ENCODE peak calls at places on chromosomes 5 and 9, in six cellular contexts. One of them, this sample, is unnamed.

GRCh38 chr5:59615272-59615671 is 278.3 kb downstream of the PDE4D start:
- ATAC-seq in SK-N-SH treated with all-trans-retinoic acid at 6 μM for 48 hours: peak
- ATAC-seq in activated CD8-positive, alpha-beta T cell treated with anti-CD3 and anti-CD28 coated beads, Interleukin-2, amount 10 ng/mL, durations not matched to agents 7 days and 5 days: no peak
- ATAC-seq in naive thymus-derived CD8-positive, alpha-beta T cell: no peak
- ATAC-seq in omental fat pad: no peak
- ATAC-seq in activated CD4-positive, CD25-positive, alpha-beta regulatory T cell treated with anti-CD3 and anti-CD28 coated beads, Interleukin-2, amount 50 U/mL, for 24 hours: no peak
- ATAC-seq in this sample: no peak

GRCh38 chr9:133957328-133957727 is 34.8 kb downstream of the VAV2 start:
- ATAC-seq in SK-N-SH treated with all-trans-retinoic acid at 6 μM for 48 hours: no peak
- ATAC-seq in activated CD8-positive, alpha-beta T cell treated with anti-CD3 and anti-CD28 coated beads, Interleukin-2, amount 10 ng/mL, durations not matched to agents 7 days and 5 days: no peak
- ATAC-seq in naive thymus-derived CD8-positive, alpha-beta T cell: no peak
- ATAC-seq in omental fat pad: no peak
- ATAC-seq in activated CD4-positive, CD25-positive, alpha-beta regulatory T cell treated with anti-CD3 and anti-CD28 coated beads, Interleukin-2, amount 50 U/mL, for 24 hours: no peak
- ATAC-seq in this sample: peak

GRCh38 chr5:134053840-134054338 is 49.1 kb upstream of the VDAC1 start:
- ATAC-seq in SK-N-SH treated with all-trans-retinoic acid at 6 μM for 48 hours: peak
- ATAC-seq in activated CD8-positive, alpha-beta T cell treated with anti-CD3 and anti-CD28 coated beads, Interleukin-2, amount 10 ng/mL, durations not matched to agents 7 days and 5 days: peak
- ATAC-seq in naive thymus-derived CD8-positive, alpha-beta T cell: peak
- ATAC-seq in omental fat pad: no peak
- ATAC-seq in activated CD4-positive, CD25-positive, alpha-beta regulatory T cell treated with anti-CD3 and anti-CD28 coated beads, Interleukin-2, amount 50 U/mL, for 24 hours: peak
- ATAC-seq in this sample: peak

GRCh38 chr9:127121628-127122175 is 733 bp downstream of the ANGPTL2 start:
- ATAC-seq in SK-N-SH treated with all-trans-retinoic acid at 6 μM for 48 hours: peak
- ATAC-seq in activated CD8-positive, alpha-beta T cell treated with anti-CD3 and anti-CD28 coated beads, Interleukin-2, amount 10 ng/mL, durations not matched to agents 7 days and 5 days: no peak
- ATAC-seq in naive thymus-derived CD8-positive, alpha-beta T cell: no peak
- ATAC-seq in omental fat pad: no peak
- ATAC-seq in activated CD4-positive, CD25-positive, alpha-beta regulatory T cell treated with anti-CD3 and anti-CD28 coated beads, Interleukin-2, amount 50 U/mL, for 24 hours: no peak
- ATAC-seq in this sample: no peak

GRCh38 chr9:110143969-110144545 is 63.9 kb downstream of the C9orf152 start:
- ATAC-seq in SK-N-SH treated with all-trans-retinoic acid at 6 μM for 48 hours: no peak
- ATAC-seq in activated CD8-positive, alpha-beta T cell treated with anti-CD3 and anti-CD28 coated beads, Interleukin-2, amount 10 ng/mL, durations not matched to agents 7 days and 5 days: peak
- ATAC-seq in naive thymus-derived CD8-positive, alpha-beta T cell: peak
- ATAC-seq in omental fat pad: no peak
- ATAC-seq in activated CD4-positive, CD25-positive, alpha-beta regulatory T cell treated with anti-CD3 and anti-CD28 coated beads, Interleukin-2, amount 50 U/mL, for 24 hours: peak
- ATAC-seq in this sample: peak

GRCh38 chr9:1938135-1938534 is 77.0 kb upstream of the SMARCA2 start:
- ATAC-seq in SK-N-SH treated with all-trans-retinoic acid at 6 μM for 48 hours: no peak
- ATAC-seq in activated CD8-positive, alpha-beta T cell treated with anti-CD3 and anti-CD28 coated beads, Interleukin-2, amount 10 ng/mL, durations not matched to agents 7 days and 5 days: no peak
- ATAC-seq in naive thymus-derived CD8-positive, alpha-beta T cell: no peak
- ATAC-seq in omental fat pad: no peak
- ATAC-seq in activated CD4-positive, CD25-positive, alpha-beta regulatory T cell treated with anti-CD3 and anti-CD28 coated beads, Interleukin-2, amount 50 U/mL, for 24 hours: no peak
- ATAC-seq in this sample: no peak

GRCh38 chr9:97372580-97372979 is 39.3 kb upstream of the TDRD7 start:
- ATAC-seq in SK-N-SH treated with all-trans-retinoic acid at 6 μM for 48 hours: no peak
- ATAC-seq in activated CD8-positive, alpha-beta T cell treated with anti-CD3 and anti-CD28 coated beads, Interleukin-2, amount 10 ng/mL, durations not matched to agents 7 days and 5 days: no peak
- ATAC-seq in naive thymus-derived CD8-positive, alpha-beta T cell: no peak
- ATAC-seq in omental fat pad: no peak
- ATAC-seq in activated CD4-positive, CD25-positive, alpha-beta regulatory T cell treated with anti-CD3 and anti-CD28 coated beads, Interleukin-2, amount 50 U/mL, for 24 hours: no peak
- ATAC-seq in this sample: no peak

GRCh38 chr5:157259699-157260098 is 6.2 kb upstream of the CYFIP2 start:
- ATAC-seq in SK-N-SH treated with all-trans-retinoic acid at 6 μM for 48 hours: no peak
- ATAC-seq in activated CD8-positive, alpha-beta T cell treated with anti-CD3 and anti-CD28 coated beads, Interleukin-2, amount 10 ng/mL, durations not matched to agents 7 days and 5 days: no peak
- ATAC-seq in naive thymus-derived CD8-positive, alpha-beta T cell: no peak
- ATAC-seq in omental fat pad: no peak
- ATAC-seq in activated CD4-positive, CD25-positive, alpha-beta regulatory T cell treated with anti-CD3 and anti-CD28 coated beads, Interleukin-2, amount 50 U/mL, for 24 hours: peak
- ATAC-seq in this sample: peak

GRCh38 chr5:84480873-84481637 is 96.4 kb upstream of the EDIL3 start:
- ATAC-seq in SK-N-SH treated with all-trans-retinoic acid at 6 μM for 48 hours: no peak
- ATAC-seq in activated CD8-positive, alpha-beta T cell treated with anti-CD3 and anti-CD28 coated beads, Interleukin-2, amount 10 ng/mL, durations not matched to agents 7 days and 5 days: no peak
- ATAC-seq in naive thymus-derived CD8-positive, alpha-beta T cell: no peak
- ATAC-seq in omental fat pad: no peak
- ATAC-seq in activated CD4-positive, CD25-positive, alpha-beta regulatory T cell treated with anti-CD3 and anti-CD28 coated beads, Interleukin-2, amount 50 U/mL, for 24 hours: no peak
- ATAC-seq in this sample: no peak

GRCh38 chr5:96984506-96985192 is 48.8 kb downstream of the LNPEP start:
- ATAC-seq in SK-N-SH treated with all-trans-retinoic acid at 6 μM for 48 hours: no peak
- ATAC-seq in activated CD8-positive, alpha-beta T cell treated with anti-CD3 and anti-CD28 coated beads, Interleukin-2, amount 10 ng/mL, durations not matched to agents 7 days and 5 days: no peak
- ATAC-seq in naive thymus-derived CD8-positive, alpha-beta T cell: no peak
- ATAC-seq in omental fat pad: no peak
- ATAC-seq in activated CD4-positive, CD25-positive, alpha-beta regulatory T cell treated with anti-CD3 and anti-CD28 coated beads, Interleukin-2, amount 50 U/mL, for 24 hours: no peak
- ATAC-seq in this sample: no peak

GRCh38 chr9:128916204-128916603 is 4.6 kb upstream of the PHYHD1 start:
- ATAC-seq in SK-N-SH treated with all-trans-retinoic acid at 6 μM for 48 hours: no peak
- ATAC-seq in activated CD8-positive, alpha-beta T cell treated with anti-CD3 and anti-CD28 coated beads, Interleukin-2, amount 10 ng/mL, durations not matched to agents 7 days and 5 days: no peak
- ATAC-seq in naive thymus-derived CD8-positive, alpha-beta T cell: no peak
- ATAC-seq in omental fat pad: peak
- ATAC-seq in activated CD4-positive, CD25-positive, alpha-beta regulatory T cell treated with anti-CD3 and anti-CD28 coated beads, Interleukin-2, amount 50 U/mL, for 24 hours: no peak
- ATAC-seq in this sample: no peak

GRCh38 chr5:80141681-80142080 is 106.5 kb downstream of the THBS4 start:
- ATAC-seq in SK-N-SH treated with all-trans-retinoic acid at 6 μM for 48 hours: no peak
- ATAC-seq in activated CD8-positive, alpha-beta T cell treated with anti-CD3 and anti-CD28 coated beads, Interleukin-2, amount 10 ng/mL, durations not matched to agents 7 days and 5 days: no peak
- ATAC-seq in naive thymus-derived CD8-positive, alpha-beta T cell: no peak
- ATAC-seq in omental fat pad: no peak
- ATAC-seq in activated CD4-positive, CD25-positive, alpha-beta regulatory T cell treated with anti-CD3 and anti-CD28 coated beads, Interleukin-2, amount 50 U/mL, for 24 hours: no peak
- ATAC-seq in this sample: no peak

GRCh38 chr9:78620764-78621163 is 323.8 kb downstream of the PSAT1 start:
- ATAC-seq in SK-N-SH treated with all-trans-retinoic acid at 6 μM for 48 hours: peak
- ATAC-seq in activated CD8-positive, alpha-beta T cell treated with anti-CD3 and anti-CD28 coated beads, Interleukin-2, amount 10 ng/mL, durations not matched to agents 7 days and 5 days: no peak
- ATAC-seq in naive thymus-derived CD8-positive, alpha-beta T cell: no peak
- ATAC-seq in omental fat pad: no peak
- ATAC-seq in activated CD4-positive, CD25-positive, alpha-beta regulatory T cell treated with anti-CD3 and anti-CD28 coated beads, Interleukin-2, amount 50 U/mL, for 24 hours: no peak
- ATAC-seq in this sample: no peak

GRCh38 chr5:92019376-92019990 is 636.4 kb upstream of the ARRDC3 start:
- ATAC-seq in SK-N-SH treated with all-trans-retinoic acid at 6 μM for 48 hours: peak
- ATAC-seq in activated CD8-positive, alpha-beta T cell treated with anti-CD3 and anti-CD28 coated beads, Interleukin-2, amount 10 ng/mL, durations not matched to agents 7 days and 5 days: no peak
- ATAC-seq in naive thymus-derived CD8-positive, alpha-beta T cell: no peak
- ATAC-seq in omental fat pad: no peak
- ATAC-seq in activated CD4-positive, CD25-positive, alpha-beta regulatory T cell treated with anti-CD3 and anti-CD28 coated beads, Interleukin-2, amount 50 U/mL, for 24 hours: no peak
- ATAC-seq in this sample: no peak

GRCh38 chr9:127705577-127706215 is 1.1 kb upstream of the CFAP157 start:
- ATAC-seq in SK-N-SH treated with all-trans-retinoic acid at 6 μM for 48 hours: no peak
- ATAC-seq in activated CD8-positive, alpha-beta T cell treated with anti-CD3 and anti-CD28 coated beads, Interleukin-2, amount 10 ng/mL, durations not matched to agents 7 days and 5 days: no peak
- ATAC-seq in naive thymus-derived CD8-positive, alpha-beta T cell: no peak
- ATAC-seq in omental fat pad: no peak
- ATAC-seq in activated CD4-positive, CD25-positive, alpha-beta regulatory T cell treated with anti-CD3 and anti-CD28 coated beads, Interleukin-2, amount 50 U/mL, for 24 hours: no peak
- ATAC-seq in this sample: no peak

GRCh38 chr9:135957431-135957830 is 3.7 kb downstream of the UBAC1 start:
- ATAC-seq in SK-N-SH treated with all-trans-retinoic acid at 6 μM for 48 hours: no peak
- ATAC-seq in activated CD8-positive, alpha-beta T cell treated with anti-CD3 and anti-CD28 coated beads, Interleukin-2, amount 10 ng/mL, durations not matched to agents 7 days and 5 days: no peak
- ATAC-seq in naive thymus-derived CD8-positive, alpha-beta T cell: no peak
- ATAC-seq in omental fat pad: no peak
- ATAC-seq in activated CD4-positive, CD25-positive, alpha-beta regulatory T cell treated with anti-CD3 and anti-CD28 coated beads, Interleukin-2, amount 50 U/mL, for 24 hours: no peak
- ATAC-seq in this sample: no peak

GRCh38 chr9:131310833-131311554 is 21.5 kb downstream of the PLPP7 start:
- ATAC-seq in SK-N-SH treated with all-trans-retinoic acid at 6 μM for 48 hours: no peak
- ATAC-seq in activated CD8-positive, alpha-beta T cell treated with anti-CD3 and anti-CD28 coated beads, Interleukin-2, amount 10 ng/mL, durations not matched to agents 7 days and 5 days: peak
- ATAC-seq in naive thymus-derived CD8-positive, alpha-beta T cell: peak
- ATAC-seq in omental fat pad: no peak
- ATAC-seq in activated CD4-positive, CD25-positive, alpha-beta regulatory T cell treated with anti-CD3 and anti-CD28 coated beads, Interleukin-2, amount 50 U/mL, for 24 hours: peak
- ATAC-seq in this sample: peak

GRCh38 chr5:52491829-52492217 is 295.9 kb upstream of the ITGA1 start:
- ATAC-seq in SK-N-SH treated with all-trans-retinoic acid at 6 μM for 48 hours: no peak
- ATAC-seq in activated CD8-positive, alpha-beta T cell treated with anti-CD3 and anti-CD28 coated beads, Interleukin-2, amount 10 ng/mL, durations not matched to agents 7 days and 5 days: no peak
- ATAC-seq in naive thymus-derived CD8-positive, alpha-beta T cell: no peak
- ATAC-seq in omental fat pad: no peak
- ATAC-seq in activated CD4-positive, CD25-positive, alpha-beta regulatory T cell treated with anti-CD3 and anti-CD28 coated beads, Interleukin-2, amount 50 U/mL, for 24 hours: no peak
- ATAC-seq in this sample: no peak

GRCh38 chr9:38066907-38067610 is 2.0 kb downstream of the SHB start:
- ATAC-seq in SK-N-SH treated with all-trans-retinoic acid at 6 μM for 48 hours: peak
- ATAC-seq in activated CD8-positive, alpha-beta T cell treated with anti-CD3 and anti-CD28 coated beads, Interleukin-2, amount 10 ng/mL, durations not matched to agents 7 days and 5 days: no peak
- ATAC-seq in naive thymus-derived CD8-positive, alpha-beta T cell: no peak
- ATAC-seq in omental fat pad: peak
- ATAC-seq in activated CD4-positive, CD25-positive, alpha-beta regulatory T cell treated with anti-CD3 and anti-CD28 coated beads, Interleukin-2, amount 50 U/mL, for 24 hours: no peak
- ATAC-seq in this sample: peak

GRCh38 chr5:40499514-40500273 is 180.0 kb upstream of the PTGER4 start:
- ATAC-seq in SK-N-SH treated with all-trans-retinoic acid at 6 μM for 48 hours: no peak
- ATAC-seq in activated CD8-positive, alpha-beta T cell treated with anti-CD3 and anti-CD28 coated beads, Interleukin-2, amount 10 ng/mL, durations not matched to agents 7 days and 5 days: peak
- ATAC-seq in naive thymus-derived CD8-positive, alpha-beta T cell: no peak
- ATAC-seq in omental fat pad: no peak
- ATAC-seq in activated CD4-positive, CD25-positive, alpha-beta regulatory T cell treated with anti-CD3 and anti-CD28 coated beads, Interleukin-2, amount 50 U/mL, for 24 hours: no peak
- ATAC-seq in this sample: peak

GRCh38 chr9:84397822-84398221 is 57.3 kb upstream of the SLC28A3 start:
- ATAC-seq in SK-N-SH treated with all-trans-retinoic acid at 6 μM for 48 hours: peak
- ATAC-seq in activated CD8-positive, alpha-beta T cell treated with anti-CD3 and anti-CD28 coated beads, Interleukin-2, amount 10 ng/mL, durations not matched to agents 7 days and 5 days: no peak
- ATAC-seq in naive thymus-derived CD8-positive, alpha-beta T cell: no peak
- ATAC-seq in omental fat pad: no peak
- ATAC-seq in activated CD4-positive, CD25-positive, alpha-beta regulatory T cell treated with anti-CD3 and anti-CD28 coated beads, Interleukin-2, amount 50 U/mL, for 24 hours: no peak
- ATAC-seq in this sample: no peak

GRCh38 chr5:119341452-119342349 is 14.1 kb upstream of the TNFAIP8 start:
- ATAC-seq in SK-N-SH treated with all-trans-retinoic acid at 6 μM for 48 hours: no peak
- ATAC-seq in activated CD8-positive, alpha-beta T cell treated with anti-CD3 and anti-CD28 coated beads, Interleukin-2, amount 10 ng/mL, durations not matched to agents 7 days and 5 days: peak
- ATAC-seq in naive thymus-derived CD8-positive, alpha-beta T cell: no peak
- ATAC-seq in omental fat pad: no peak
- ATAC-seq in activated CD4-positive, CD25-positive, alpha-beta regulatory T cell treated with anti-CD3 and anti-CD28 coated beads, Interleukin-2, amount 50 U/mL, for 24 hours: peak
- ATAC-seq in this sample: peak

GRCh38 chr5:81825237-81825636 is 74.3 kb upstream of the SSBP2 start:
- ATAC-seq in SK-N-SH treated with all-trans-retinoic acid at 6 μM for 48 hours: peak
- ATAC-seq in activated CD8-positive, alpha-beta T cell treated with anti-CD3 and anti-CD28 coated beads, Interleukin-2, amount 10 ng/mL, durations not matched to agents 7 days and 5 days: no peak
- ATAC-seq in naive thymus-derived CD8-positive, alpha-beta T cell: no peak
- ATAC-seq in omental fat pad: peak
- ATAC-seq in activated CD4-positive, CD25-positive, alpha-beta regulatory T cell treated with anti-CD3 and anti-CD28 coated beads, Interleukin-2, amount 50 U/mL, for 24 hours: no peak
- ATAC-seq in this sample: no peak

GRCh38 chr9:2962471-2963172 is 118.7 kb upstream of the PUM3 start:
- ATAC-seq in SK-N-SH treated with all-trans-retinoic acid at 6 μM for 48 hours: no peak
- ATAC-seq in activated CD8-positive, alpha-beta T cell treated with anti-CD3 and anti-CD28 coated beads, Interleukin-2, amount 10 ng/mL, durations not matched to agents 7 days and 5 days: no peak
- ATAC-seq in naive thymus-derived CD8-positive, alpha-beta T cell: no peak
- ATAC-seq in omental fat pad: peak
- ATAC-seq in activated CD4-positive, CD25-positive, alpha-beta regulatory T cell treated with anti-CD3 and anti-CD28 coated beads, Interleukin-2, amount 50 U/mL, for 24 hours: no peak
- ATAC-seq in this sample: no peak

GRCh38 chr5:115423541-115423940 is 121.0 kb downstream of the FEM1C start:
- ATAC-seq in SK-N-SH treated with all-trans-retinoic acid at 6 μM for 48 hours: no peak
- ATAC-seq in activated CD8-positive, alpha-beta T cell treated with anti-CD3 and anti-CD28 coated beads, Interleukin-2, amount 10 ng/mL, durations not matched to agents 7 days and 5 days: no peak
- ATAC-seq in naive thymus-derived CD8-positive, alpha-beta T cell: no peak
- ATAC-seq in omental fat pad: peak
- ATAC-seq in activated CD4-positive, CD25-positive, alpha-beta regulatory T cell treated with anti-CD3 and anti-CD28 coated beads, Interleukin-2, amount 50 U/mL, for 24 hours: no peak
- ATAC-seq in this sample: no peak

GRCh38 chr9:124190761-124191160 is 67.0 kb upstream of the NEK6 start:
- ATAC-seq in SK-N-SH treated with all-trans-retinoic acid at 6 μM for 48 hours: no peak
- ATAC-seq in activated CD8-positive, alpha-beta T cell treated with anti-CD3 and anti-CD28 coated beads, Interleukin-2, amount 10 ng/mL, durations not matched to agents 7 days and 5 days: no peak
- ATAC-seq in naive thymus-derived CD8-positive, alpha-beta T cell: no peak
- ATAC-seq in omental fat pad: no peak
- ATAC-seq in activated CD4-positive, CD25-positive, alpha-beta regulatory T cell treated with anti-CD3 and anti-CD28 coated beads, Interleukin-2, amount 50 U/mL, for 24 hours: no peak
- ATAC-seq in this sample: no peak

GRCh38 chr5:120101771-120102170 is 362.3 kb upstream of the PRR16 start:
- ATAC-seq in SK-N-SH treated with all-trans-retinoic acid at 6 μM for 48 hours: no peak
- ATAC-seq in activated CD8-positive, alpha-beta T cell treated with anti-CD3 and anti-CD28 coated beads, Interleukin-2, amount 10 ng/mL, durations not matched to agents 7 days and 5 days: no peak
- ATAC-seq in naive thymus-derived CD8-positive, alpha-beta T cell: no peak
- ATAC-seq in omental fat pad: no peak
- ATAC-seq in activated CD4-positive, CD25-positive, alpha-beta regulatory T cell treated with anti-CD3 and anti-CD28 coated beads, Interleukin-2, amount 50 U/mL, for 24 hours: no peak
- ATAC-seq in this sample: no peak

GRCh38 chr9:115373000-115373709 is 255.2 kb upstream of the TNC start:
- ATAC-seq in SK-N-SH treated with all-trans-retinoic acid at 6 μM for 48 hours: peak
- ATAC-seq in activated CD8-positive, alpha-beta T cell treated with anti-CD3 and anti-CD28 coated beads, Interleukin-2, amount 10 ng/mL, durations not matched to agents 7 days and 5 days: no peak
- ATAC-seq in naive thymus-derived CD8-positive, alpha-beta T cell: no peak
- ATAC-seq in omental fat pad: peak
- ATAC-seq in activated CD4-positive, CD25-positive, alpha-beta regulatory T cell treated with anti-CD3 and anti-CD28 coated beads, Interleukin-2, amount 50 U/mL, for 24 hours: peak
- ATAC-seq in this sample: peak

GRCh38 chr9:96436063-96436455 is 13.9 kb upstream of the HABP4 start:
- ATAC-seq in SK-N-SH treated with all-trans-retinoic acid at 6 μM for 48 hours: peak
- ATAC-seq in activated CD8-positive, alpha-beta T cell treated with anti-CD3 and anti-CD28 coated beads, Interleukin-2, amount 10 ng/mL, durations not matched to agents 7 days and 5 days: peak
- ATAC-seq in naive thymus-derived CD8-positive, alpha-beta T cell: no peak
- ATAC-seq in omental fat pad: no peak
- ATAC-seq in activated CD4-positive, CD25-positive, alpha-beta regulatory T cell treated with anti-CD3 and anti-CD28 coated beads, Interleukin-2, amount 50 U/mL, for 24 hours: peak
- ATAC-seq in this sample: peak

GRCh38 chr9:129520981-129521380 is 99.9 kb downstream of the C9orf50 start:
- ATAC-seq in SK-N-SH treated with all-trans-retinoic acid at 6 μM for 48 hours: no peak
- ATAC-seq in activated CD8-positive, alpha-beta T cell treated with anti-CD3 and anti-CD28 coated beads, Interleukin-2, amount 10 ng/mL, durations not matched to agents 7 days and 5 days: no peak
- ATAC-seq in naive thymus-derived CD8-positive, alpha-beta T cell: no peak
- ATAC-seq in omental fat pad: no peak
- ATAC-seq in activated CD4-positive, CD25-positive, alpha-beta regulatory T cell treated with anti-CD3 and anti-CD28 coated beads, Interleukin-2, amount 50 U/mL, for 24 hours: no peak
- ATAC-seq in this sample: no peak

GRCh38 chr5:122316652-122317051 is 4.6 kb downstream of the SNCAIP start:
- ATAC-seq in SK-N-SH treated with all-trans-retinoic acid at 6 μM for 48 hours: no peak
- ATAC-seq in activated CD8-positive, alpha-beta T cell treated with anti-CD3 and anti-CD28 coated beads, Interleukin-2, amount 10 ng/mL, durations not matched to agents 7 days and 5 days: no peak
- ATAC-seq in naive thymus-derived CD8-positive, alpha-beta T cell: no peak
- ATAC-seq in omental fat pad: no peak
- ATAC-seq in activated CD4-positive, CD25-positive, alpha-beta regulatory T cell treated with anti-CD3 and anti-CD28 coated beads, Interleukin-2, amount 50 U/mL, for 24 hours: no peak
- ATAC-seq in this sample: no peak

GRCh38 chr9:127360829-127361228 is 36.1 kb upstream of the SLC2A8 start:
- ATAC-seq in SK-N-SH treated with all-trans-retinoic acid at 6 μM for 48 hours: peak
- ATAC-seq in activated CD8-positive, alpha-beta T cell treated with anti-CD3 and anti-CD28 coated beads, Interleukin-2, amount 10 ng/mL, durations not matched to agents 7 days and 5 days: no peak
- ATAC-seq in naive thymus-derived CD8-positive, alpha-beta T cell: no peak
- ATAC-seq in omental fat pad: no peak
- ATAC-seq in activated CD4-positive, CD25-positive, alpha-beta regulatory T cell treated with anti-CD3 and anti-CD28 coated beads, Interleukin-2, amount 50 U/mL, for 24 hours: no peak
- ATAC-seq in this sample: no peak

GRCh38 chr5:68441309-68441708 is 225.8 kb downstream of the PIK3R1 start:
- ATAC-seq in SK-N-SH treated with all-trans-retinoic acid at 6 μM for 48 hours: no peak
- ATAC-seq in activated CD8-positive, alpha-beta T cell treated with anti-CD3 and anti-CD28 coated beads, Interleukin-2, amount 10 ng/mL, durations not matched to agents 7 days and 5 days: peak
- ATAC-seq in naive thymus-derived CD8-positive, alpha-beta T cell: peak
- ATAC-seq in omental fat pad: no peak
- ATAC-seq in activated CD4-positive, CD25-positive, alpha-beta regulatory T cell treated with anti-CD3 and anti-CD28 coated beads, Interleukin-2, amount 50 U/mL, for 24 hours: peak
- ATAC-seq in this sample: peak

GRCh38 chr9:133113163-133113927 is 7.7 kb downstream of the RALGDS start:
- ATAC-seq in SK-N-SH treated with all-trans-retinoic acid at 6 μM for 48 hours: no peak
- ATAC-seq in activated CD8-positive, alpha-beta T cell treated with anti-CD3 and anti-CD28 coated beads, Interleukin-2, amount 10 ng/mL, durations not matched to agents 7 days and 5 days: no peak
- ATAC-seq in naive thymus-derived CD8-positive, alpha-beta T cell: peak
- ATAC-seq in omental fat pad: peak
- ATAC-seq in activated CD4-positive, CD25-positive, alpha-beta regulatory T cell treated with anti-CD3 and anti-CD28 coated beads, Interleukin-2, amount 50 U/mL, for 24 hours: no peak
- ATAC-seq in this sample: peak

GRCh38 chr9:6549106-6549505 is 96.4 kb downstream of the GLDC start:
- ATAC-seq in SK-N-SH treated with all-trans-retinoic acid at 6 μM for 48 hours: peak
- ATAC-seq in activated CD8-positive, alpha-beta T cell treated with anti-CD3 and anti-CD28 coated beads, Interleukin-2, amount 10 ng/mL, durations not matched to agents 7 days and 5 days: no peak
- ATAC-seq in naive thymus-derived CD8-positive, alpha-beta T cell: no peak
- ATAC-seq in omental fat pad: no peak
- ATAC-seq in activated CD4-positive, CD25-positive, alpha-beta regulatory T cell treated with anti-CD3 and anti-CD28 coated beads, Interleukin-2, amount 50 U/mL, for 24 hours: no peak
- ATAC-seq in this sample: no peak

GRCh38 chr5:148746826-148747535 is 79.4 kb upstream of the ADRB2 start:
- ATAC-seq in SK-N-SH treated with all-trans-retinoic acid at 6 μM for 48 hours: no peak
- ATAC-seq in activated CD8-positive, alpha-beta T cell treated with anti-CD3 and anti-CD28 coated beads, Interleukin-2, amount 10 ng/mL, durations not matched to agents 7 days and 5 days: no peak
- ATAC-seq in naive thymus-derived CD8-positive, alpha-beta T cell: no peak
- ATAC-seq in omental fat pad: no peak
- ATAC-seq in activated CD4-positive, CD25-positive, alpha-beta regulatory T cell treated with anti-CD3 and anti-CD28 coated beads, Interleukin-2, amount 50 U/mL, for 24 hours: no peak
- ATAC-seq in this sample: no peak

This sample was measured in activated T-helper 17 cell treated with anti-CD3 and anti-CD28 coated beads, Interleukin-2, amount 50 U/mL, for 72 hours.